ENCODE peak calls at places on chromosomes 2 and 18, in five cellular contexts. D, G, B, S and E are unnamed samples.

GRCh38 chr18:22609642-22610041 is 191.9 kb upstream of the CTAGE1 start:
- DNase-seq in D (peak; percentile 16), G (no peak), B (no peak), S (no peak), E (peak; percentile 67)

GRCh38 chr2:30109856-30110255 is 37.0 kb upstream of the YPEL5 start:
- DNase-seq in D (no peak), G (no peak), B (no peak), S (no peak), E (no peak)

GRCh38 chr2:205675861-205676516 is 6.3 kb upstream of the NRP2 start:
- DNase-seq in D (peak; percentile 60), G (no peak), B (peak; percentile 61), S (no peak), E (peak; percentile 52)

GRCh38 chr2:237388036-237388435 is 25.9 kb downstream of the COL6A3 start:
- DNase-seq in D (no peak), G (no peak), B (no peak), S (no peak), E (no peak)

GRCh38 chr18:59517446-59518171 is 158.5 kb upstream of the LMAN1 start:
- DNase-seq in D (peak; percentile 8), G (no peak), B (peak; percentile 22), S (peak; percentile 59), E (peak; percentile 13)

GRCh38 chr2:151777487-151777886 is 43.2 kb upstream of the NEB start:
- DNase-seq in D (peak; percentile 32), G (no peak), B (no peak), S (no peak), E (no peak)

GRCh38 chr2:203830294-203831055 is 37.1 kb upstream of the CTLA4 start:
- DNase-seq in D (no peak), G (no peak), B (no peak), S (no peak), E (no peak)

GRCh38 chr2:207155516-207155915 is 10.2 kb downstream of the KLF7 start:
- DNase-seq in D (no peak), G (no peak), B (no peak), S (no peak), E (no peak)

GRCh38 chr2:135836596-135836995 is 388 bp downstream of the LCT start:
- DNase-seq in D (no peak), G (no peak), B (no peak), S (no peak), E (no peak)

GRCh38 chr2:239035361-239035814 is 187.5 kb downstream of the TWIST2 start:
- DNase-seq in D (no peak), G (no peak), B (no peak), S (peak; percentile 96), E (peak; percentile 83)

GRCh38 chr2:74100254-74101216 is 47.2 kb downstream of the BOLA3 start:
- DNase-seq in D (no peak), G (no peak), B (no peak), S (no peak), E (no peak)

GRCh38 chr2:134244091-134244490 is 9.8 kb upstream of the MGAT5 start:
- DNase-seq in D (no peak), G (no peak), B (no peak), S (no peak), E (no peak)

GRCh38 chr18:13471971-13472628 is 253.5 kb downstream of the LDLRAD4 start:
- DNase-seq in D (peak; percentile 86), G (no peak), B (no peak), S (no peak), E (no peak)

GRCh38 chr18:48408111-48408726 is 964 bp downstream of the ZBTB7C start:
- DNase-seq in D (no peak), G (no peak), B (no peak), S (no peak), E (no peak)

GRCh38 chr2:224359569-224359968 is 42.3 kb downstream of the FAM124B start:
- DNase-seq in D (peak; percentile 16), G (no peak), B (peak; percentile 33), S (peak; percentile 65), E (peak; percentile 49)

GRCh38 chr2:28338046-28338753 is 54.5 kb upstream of the FOSL2 start:
- DNase-seq in D (no peak), G (no peak), B (no peak), S (no peak), E (no peak)

GRCh38 chr2:102801098-102801718 is 39.4 kb downstream of the TMEM182 start:
- DNase-seq in D (no peak), G (no peak), B (peak; percentile 3), S (no peak), E (no peak)

GRCh38 chr2:146916914-146917313 is 927.9 kb upstream of the ACVR2A start:
- DNase-seq in D (no peak), G (no peak), B (no peak), S (no peak), E (no peak)

GRCh38 chr2:120489023-120489422 is 143.1 kb downstream of the INHBB start:
- DNase-seq in D (no peak), G (no peak), B (no peak), S (no peak), E (no peak)

GRCh38 chr2:159497256-159497655 is 119.1 kb downstream of the BAZ2B start:
- DNase-seq in D (peak; percentile 41), G (no peak), B (no peak), S (no peak), E (no peak)

GRCh38 chr18:49784427-49785185 is 28.7 kb downstream of the ACAA2 start:
- DNase-seq in D (no peak), G (no peak), B (no peak), S (no peak), E (no peak)

GRCh38 chr2:118834901-118835738 is 12.3 kb downstream of the EN1 start:
- DNase-seq in D (no peak), G (no peak), B (no peak), S (no peak), E (no peak)

GRCh38 chr2:239108459-239108858 is 260.6 kb downstream of the TWIST2 start:
- DNase-seq in D (no peak), G (no peak), B (no peak), S (no peak), E (no peak)

GRCh38 chr2:152924722-152925121 is 206.3 kb downstream of the ARL6IP6 start:
- DNase-seq in D (no peak), G (no peak), B (no peak), S (no peak), E (no peak)

GRCh38 chr18:65235966-65236634 is 514.7 kb upstream of the CDH7 start:
- DNase-seq in D (no peak), G (no peak), B (no peak), S (no peak), E (no peak)
- TF ChIP-seq SUZ12 in D (no peak), G (no peak), B (no peak), S (no peak), E (no peak)

GRCh38 chr2:232385660-232386489 is 7.3 kb downstream of the ALPP start:
- DNase-seq in D (no peak), G (no peak), B (no peak), S (no peak), E (no peak)
- TF ChIP-seq SUZ12 in D (no peak), G (no peak), B (no peak), S (no peak), E (no peak)

GRCh38 chr2:46929612-46930011 is 14.0 kb upstream of the MCFD2 start:
- DNase-seq in D (no peak), G (no peak), B (no peak), S (no peak), E (no peak)
- TF ChIP-seq SUZ12 in D (no peak), G (no peak), B (no peak), S (no peak), E (no peak)

GRCh38 chr2:12819098-12819465 is 102.3 kb downstream of the TRIB2 start:
- DNase-seq in D (no peak), G (no peak), B (no peak), S (no peak), E (no peak)
- TF ChIP-seq SUZ12 in D (no peak), G (no peak), B (no peak), S (no peak), E (no peak)